ENCODE peak calls at places on chromosomes 2 and 18, in nine cellular contexts. F, K, S, H, L, I, E, V and J are unnamed samples.

GRCh38 chr2:121326628-121327027 is 41.6 kb upstream of the TFCP2L1 start:
- DNase-seq in V (no peak), H (no peak), E (no peak), L (no peak), F (no peak), S (no peak), I (no peak), K (no peak), J (no peak)

GRCh38 chr2:96950391-96951124 is 35.8 kb downstream of the FAM178B start:
- DNase-seq in V (no peak), L (no peak), F (no peak), S (no peak), H (no peak), I (no peak), K (no peak), E (no peak), J (no peak)

GRCh38 chr18:36207326-36207725 is 20.0 kb downstream of the MOCOS start:
- DNase-seq in I (no peak), F (no peak), L (no peak), H (no peak), K (no peak), V (no peak), S (no peak), E (no peak), J (no peak)

GRCh38 chr2:213787869-213788268 is 503.6 kb downstream of the SPAG16 start:
- DNase-seq in H (no peak), L (no peak), I (no peak), F (no peak), K (no peak), E (no peak), V (no peak), S (no peak), J (no peak)

GRCh38 chr2:231717281-231718180 is 9.2 kb downstream of the PTMA start:
- DNase-seq in I (peak), E (no peak), V (peak), L (peak), K (no peak), F (peak), H (peak), S (no peak), J (no peak)

GRCh38 chr2:233418052-233418760 is 63.9 kb downstream of the DGKD start:
- DNase-seq in L (no peak), I (no peak), E (no peak), V (no peak), K (no peak), H (no peak), F (no peak), S (no peak), J (no peak)

GRCh38 chr18:77208969-77209368 is 40.7 kb upstream of the GALR1 start:
- DNase-seq in K (peak), H (no peak), S (no peak), I (peak), L (peak), F (peak), E (no peak), V (no peak), J (no peak)

GRCh38 chr2:19673213-19673791 is 228.5 kb downstream of the TTC32 start:
- DNase-seq in F (peak), I (no peak), K (no peak), H (no peak), L (no peak), V (peak), S (no peak), E (no peak), J (no peak)

GRCh38 chr2:85648619-85649018 is 19.4 kb downstream of the SFTPB start:
- DNase-seq in H (no peak), F (no peak), E (no peak), I (peak), V (peak), L (peak), K (no peak), S (no peak), J (peak)

GRCh38 chr18:75492897-75493296 is 65.4 kb upstream of the SMIM21 start:
- DNase-seq in I (no peak), V (no peak), F (no peak), S (no peak), H (no peak), K (no peak), E (no peak), L (no peak), J (no peak)

GRCh38 chr18:68728301-68728700 is 13.4 kb upstream of the TMX3 start:
- DNase-seq in K (no peak), S (no peak), F (no peak), L (no peak), H (no peak), V (no peak), E (no peak), I (no peak), J (no peak)

GRCh38 chr2:66794115-66794514 is 359.2 kb downstream of the MEIS1 start:
- DNase-seq in K (no peak), E (no peak), S (no peak), I (no peak), L (no peak), F (no peak), H (no peak), V (no peak), J (no peak)

GRCh38 chr2:208092093-208092832 is 32.1 kb downstream of the CRYGD start:
- DNase-seq in E (no peak), K (no peak), S (no peak), V (no peak), L (no peak), I (no peak), H (no peak), F (no peak), J (no peak)

GRCh38 chr2:12702661-12703121 is 14.0 kb upstream of the TRIB2 start:
- DNase-seq in F (no peak), L (peak), V (no peak), S (no peak), I (peak), K (no peak), H (peak), E (peak), J (peak)

GRCh38 chr2:190527214-190527613 is 7.3 kb downstream of the NEMP2 start:
- DNase-seq in E (no peak), L (no peak), F (no peak), V (no peak), K (no peak), I (no peak), H (no peak), S (no peak), J (no peak)

GRCh38 chr2:226031962-226032441 is 632.5 kb downstream of the NYAP2 start:
- DNase-seq in K (no peak), V (peak), F (no peak), E (no peak), L (peak), S (no peak), H (no peak), I (peak), J (no peak)

GRCh38 chr2:60499651-60500300 is 53.7 kb downstream of the BCL11A start:
- DNase-seq in K (no peak), L (no peak), F (no peak), V (no peak), I (no peak), S (no peak), E (no peak), H (no peak), J (peak)

GRCh38 chr2:23412556-23413155 is 27.7 kb downstream of the KLHL29 start:
- DNase-seq in I (peak), F (peak), K (no peak), V (no peak), H (no peak), L (no peak), E (no peak), S (no peak), J (no peak)

GRCh38 chr2:9251154-9252001 is 44.8 kb downstream of the ASAP2 start:
- DNase-seq in L (peak), K (no peak), S (no peak), H (no peak), I (peak), E (no peak), V (peak), F (peak), J (no peak)